ENCODE peak calls at places on chromosomes 12 and 14, in eight cellular contexts. One of them, this sample, is unnamed.

GRCh38 chr12:1670244-1670814 is 20.5 kb upstream of the ADIPOR2 start:
- DNase-seq in activated CD8-positive, alpha-beta memory T cell treated with anti-CD3 and anti-CD28 coated beads for 48 hours: no peak
- DNase-seq in Calu3: peak; percentile 17
- DNase-seq in neural crest cell: no peak
- DNase-seq in AG20443: no peak
- DNase-seq in foreskin fibroblast: no peak
- DNase-seq in stimulated activated CD4-positive, alpha-beta T cell treated with anti-CD3 and anti-CD28 coated beads, TNF-alpha, amount 100 ng/mL, for 4 hours: no peak
- DNase-seq in activated CD4-positive, alpha-beta T cell treated with anti-CD3 and anti-CD28 coated beads, Interleukin-2, amount 50 U/mL, for 48 hours: no peak
- DNase-seq in this sample: no peak

GRCh38 chr14:69464829-69465228 is 19.7 kb upstream of the PLEKHD1 start:
- DNase-seq in activated CD8-positive, alpha-beta memory T cell treated with anti-CD3 and anti-CD28 coated beads for 48 hours: no peak
- DNase-seq in Calu3: peak; percentile 72
- DNase-seq in neural crest cell: no peak
- DNase-seq in AG20443: peak; percentile 82
- DNase-seq in foreskin fibroblast: peak; percentile 15
- DNase-seq in stimulated activated CD4-positive, alpha-beta T cell treated with anti-CD3 and anti-CD28 coated beads, TNF-alpha, amount 100 ng/mL, for 4 hours: no peak
- DNase-seq in activated CD4-positive, alpha-beta T cell treated with anti-CD3 and anti-CD28 coated beads, Interleukin-2, amount 50 U/mL, for 48 hours: no peak
- DNase-seq in this sample: no peak

GRCh38 chr12:31002999-31003398 is 70.7 kb upstream of the DDX11 start:
- DNase-seq in activated CD8-positive, alpha-beta memory T cell treated with anti-CD3 and anti-CD28 coated beads for 48 hours: no peak
- DNase-seq in Calu3: no peak
- DNase-seq in neural crest cell: no peak
- DNase-seq in AG20443: no peak
- DNase-seq in foreskin fibroblast: no peak
- DNase-seq in stimulated activated CD4-positive, alpha-beta T cell treated with anti-CD3 and anti-CD28 coated beads, TNF-alpha, amount 100 ng/mL, for 4 hours: no peak
- DNase-seq in activated CD4-positive, alpha-beta T cell treated with anti-CD3 and anti-CD28 coated beads, Interleukin-2, amount 50 U/mL, for 48 hours: no peak
- DNase-seq in this sample: no peak

GRCh38 chr12:1668833-1669543 is 21.9 kb upstream of the ADIPOR2 start:
- DNase-seq in activated CD8-positive, alpha-beta memory T cell treated with anti-CD3 and anti-CD28 coated beads for 48 hours: no peak
- DNase-seq in Calu3: no peak
- DNase-seq in neural crest cell: no peak
- DNase-seq in AG20443: no peak
- DNase-seq in foreskin fibroblast: no peak
- DNase-seq in stimulated activated CD4-positive, alpha-beta T cell treated with anti-CD3 and anti-CD28 coated beads, TNF-alpha, amount 100 ng/mL, for 4 hours: no peak
- DNase-seq in activated CD4-positive, alpha-beta T cell treated with anti-CD3 and anti-CD28 coated beads, Interleukin-2, amount 50 U/mL, for 48 hours: no peak
- DNase-seq in this sample: no peak

GRCh38 chr12:131132118-131132892 is 178.6 kb downstream of the ADGRD1 start:
- DNase-seq in activated CD8-positive, alpha-beta memory T cell treated with anti-CD3 and anti-CD28 coated beads for 48 hours: peak; percentile 38
- DNase-seq in Calu3: peak; percentile 90
- DNase-seq in neural crest cell: peak; percentile 95
- DNase-seq in AG20443: peak; percentile 81
- DNase-seq in foreskin fibroblast: peak; percentile 20
- DNase-seq in stimulated activated CD4-positive, alpha-beta T cell treated with anti-CD3 and anti-CD28 coated beads, TNF-alpha, amount 100 ng/mL, for 4 hours: peak; percentile 53
- DNase-seq in activated CD4-positive, alpha-beta T cell treated with anti-CD3 and anti-CD28 coated beads, Interleukin-2, amount 50 U/mL, for 48 hours: peak; percentile 85
- DNase-seq in this sample: no peak

GRCh38 chr14:77053046-77053841 is 24.7 kb upstream of the IRF2BPL start:
- DNase-seq in activated CD8-positive, alpha-beta memory T cell treated with anti-CD3 and anti-CD28 coated beads for 48 hours: peak; percentile 57
- DNase-seq in Calu3: peak; percentile 67
- DNase-seq in neural crest cell: peak; percentile 77
- DNase-seq in AG20443: peak; percentile 74
- DNase-seq in foreskin fibroblast: peak; percentile 56
- DNase-seq in stimulated activated CD4-positive, alpha-beta T cell treated with anti-CD3 and anti-CD28 coated beads, TNF-alpha, amount 100 ng/mL, for 4 hours: peak; percentile 65
- DNase-seq in activated CD4-positive, alpha-beta T cell treated with anti-CD3 and anti-CD28 coated beads, Interleukin-2, amount 50 U/mL, for 48 hours: peak; percentile 71
- DNase-seq in this sample: no peak

GRCh38 chr12:104695453-104696148 is 238.9 kb downstream of the CHST11 start:
- DNase-seq in activated CD8-positive, alpha-beta memory T cell treated with anti-CD3 and anti-CD28 coated beads for 48 hours: peak; percentile 67
- DNase-seq in Calu3: no peak
- DNase-seq in neural crest cell: no peak
- DNase-seq in AG20443: peak; percentile 70
- DNase-seq in foreskin fibroblast: peak; percentile 50
- DNase-seq in stimulated activated CD4-positive, alpha-beta T cell treated with anti-CD3 and anti-CD28 coated beads, TNF-alpha, amount 100 ng/mL, for 4 hours: peak; percentile 58
- DNase-seq in activated CD4-positive, alpha-beta T cell treated with anti-CD3 and anti-CD28 coated beads, Interleukin-2, amount 50 U/mL, for 48 hours: peak; percentile 81
- DNase-seq in this sample: no peak

GRCh38 chr12:52873513-52873831 is 24.7 kb upstream of the KRT78 start:
- DNase-seq in activated CD8-positive, alpha-beta memory T cell treated with anti-CD3 and anti-CD28 coated beads for 48 hours: no peak
- DNase-seq in Calu3: no peak
- DNase-seq in neural crest cell: no peak
- DNase-seq in AG20443: no peak
- DNase-seq in foreskin fibroblast: no peak
- DNase-seq in stimulated activated CD4-positive, alpha-beta T cell treated with anti-CD3 and anti-CD28 coated beads, TNF-alpha, amount 100 ng/mL, for 4 hours: no peak
- DNase-seq in activated CD4-positive, alpha-beta T cell treated with anti-CD3 and anti-CD28 coated beads, Interleukin-2, amount 50 U/mL, for 48 hours: no peak
- DNase-seq in this sample: no peak

GRCh38 chr12:26633591-26634210 is 199.3 kb downstream of the ITPR2 start:
- DNase-seq in activated CD8-positive, alpha-beta memory T cell treated with anti-CD3 and anti-CD28 coated beads for 48 hours: no peak
- DNase-seq in Calu3: no peak
- DNase-seq in neural crest cell: no peak
- DNase-seq in AG20443: peak; percentile 60
- DNase-seq in foreskin fibroblast: peak; percentile 77
- DNase-seq in stimulated activated CD4-positive, alpha-beta T cell treated with anti-CD3 and anti-CD28 coated beads, TNF-alpha, amount 100 ng/mL, for 4 hours: no peak
- DNase-seq in activated CD4-positive, alpha-beta T cell treated with anti-CD3 and anti-CD28 coated beads, Interleukin-2, amount 50 U/mL, for 48 hours: no peak
- DNase-seq in this sample: peak; percentile 76

GRCh38 chr12:109963743-109964429 is 32.3 kb downstream of the GIT2 start:
- DNase-seq in activated CD8-positive, alpha-beta memory T cell treated with anti-CD3 and anti-CD28 coated beads for 48 hours: no peak
- DNase-seq in Calu3: no peak
- DNase-seq in neural crest cell: no peak
- DNase-seq in AG20443: peak; percentile 66
- DNase-seq in foreskin fibroblast: peak; percentile 57
- DNase-seq in stimulated activated CD4-positive, alpha-beta T cell treated with anti-CD3 and anti-CD28 coated beads, TNF-alpha, amount 100 ng/mL, for 4 hours: no peak
- DNase-seq in activated CD4-positive, alpha-beta T cell treated with anti-CD3 and anti-CD28 coated beads, Interleukin-2, amount 50 U/mL, for 48 hours: no peak
- DNase-seq in this sample: no peak

GRCh38 chr14:102544745-102545460 is 35.3 kb upstream of the ANKRD9 start:
- DNase-seq in activated CD8-positive, alpha-beta memory T cell treated with anti-CD3 and anti-CD28 coated beads for 48 hours: no peak
- DNase-seq in Calu3: no peak
- DNase-seq in neural crest cell: no peak
- DNase-seq in AG20443: no peak
- DNase-seq in foreskin fibroblast: no peak
- DNase-seq in stimulated activated CD4-positive, alpha-beta T cell treated with anti-CD3 and anti-CD28 coated beads, TNF-alpha, amount 100 ng/mL, for 4 hours: no peak
- DNase-seq in activated CD4-positive, alpha-beta T cell treated with anti-CD3 and anti-CD28 coated beads, Interleukin-2, amount 50 U/mL, for 48 hours: no peak
- DNase-seq in this sample: no peak

GRCh38 chr14:101233016-101233355 is 328.3 kb upstream of the DIO3 start:
- DNase-seq in activated CD8-positive, alpha-beta memory T cell treated with anti-CD3 and anti-CD28 coated beads for 48 hours: no peak
- DNase-seq in Calu3: no peak
- DNase-seq in neural crest cell: no peak
- DNase-seq in AG20443: no peak
- DNase-seq in foreskin fibroblast: no peak
- DNase-seq in stimulated activated CD4-positive, alpha-beta T cell treated with anti-CD3 and anti-CD28 coated beads, TNF-alpha, amount 100 ng/mL, for 4 hours: no peak
- DNase-seq in activated CD4-positive, alpha-beta T cell treated with anti-CD3 and anti-CD28 coated beads, Interleukin-2, amount 50 U/mL, for 48 hours: no peak
- DNase-seq in this sample: no peak

GRCh38 chr12:1607940-1608782 is 13.8 kb upstream of the FBXL14 start:
- DNase-seq in activated CD8-positive, alpha-beta memory T cell treated with anti-CD3 and anti-CD28 coated beads for 48 hours: no peak
- DNase-seq in Calu3: no peak
- DNase-seq in neural crest cell: no peak
- DNase-seq in AG20443: no peak
- DNase-seq in foreskin fibroblast: no peak
- DNase-seq in stimulated activated CD4-positive, alpha-beta T cell treated with anti-CD3 and anti-CD28 coated beads, TNF-alpha, amount 100 ng/mL, for 4 hours: no peak
- DNase-seq in activated CD4-positive, alpha-beta T cell treated with anti-CD3 and anti-CD28 coated beads, Interleukin-2, amount 50 U/mL, for 48 hours: no peak
- DNase-seq in this sample: no peak

GRCh38 chr14:33052899-33053400 is 114.3 kb downstream of the NPAS3 start:
- DNase-seq in activated CD8-positive, alpha-beta memory T cell treated with anti-CD3 and anti-CD28 coated beads for 48 hours: no peak
- DNase-seq in Calu3: no peak
- DNase-seq in neural crest cell: no peak
- DNase-seq in AG20443: no peak
- DNase-seq in foreskin fibroblast: no peak
- DNase-seq in stimulated activated CD4-positive, alpha-beta T cell treated with anti-CD3 and anti-CD28 coated beads, TNF-alpha, amount 100 ng/mL, for 4 hours: no peak
- DNase-seq in activated CD4-positive, alpha-beta T cell treated with anti-CD3 and anti-CD28 coated beads, Interleukin-2, amount 50 U/mL, for 48 hours: no peak
- DNase-seq in this sample: no peak

GRCh38 chr14:88256997-88257755 is 65.9 kb downstream of the KCNK10 start:
- DNase-seq in activated CD8-positive, alpha-beta memory T cell treated with anti-CD3 and anti-CD28 coated beads for 48 hours: no peak
- DNase-seq in Calu3: no peak
- DNase-seq in neural crest cell: no peak
- DNase-seq in AG20443: no peak
- DNase-seq in foreskin fibroblast: no peak
- DNase-seq in stimulated activated CD4-positive, alpha-beta T cell treated with anti-CD3 and anti-CD28 coated beads, TNF-alpha, amount 100 ng/mL, for 4 hours: no peak
- DNase-seq in activated CD4-positive, alpha-beta T cell treated with anti-CD3 and anti-CD28 coated beads, Interleukin-2, amount 50 U/mL, for 48 hours: no peak
- DNase-seq in this sample: no peak

GRCh38 chr12:104220931-104221330 is 5.4 kb downstream of the TXNRD1 start:
- DNase-seq in activated CD8-positive, alpha-beta memory T cell treated with anti-CD3 and anti-CD28 coated beads for 48 hours: no peak
- DNase-seq in Calu3: no peak
- DNase-seq in neural crest cell: no peak
- DNase-seq in AG20443: no peak
- DNase-seq in foreskin fibroblast: no peak
- DNase-seq in stimulated activated CD4-positive, alpha-beta T cell treated with anti-CD3 and anti-CD28 coated beads, TNF-alpha, amount 100 ng/mL, for 4 hours: peak; percentile 19
- DNase-seq in activated CD4-positive, alpha-beta T cell treated with anti-CD3 and anti-CD28 coated beads, Interleukin-2, amount 50 U/mL, for 48 hours: no peak
- DNase-seq in this sample: no peak

GRCh38 chr14:61379639-61380184 is 58.3 kb downstream of the PRKCH start:
- DNase-seq in activated CD8-positive, alpha-beta memory T cell treated with anti-CD3 and anti-CD28 coated beads for 48 hours: no peak
- DNase-seq in Calu3: no peak
- DNase-seq in neural crest cell: no peak
- DNase-seq in AG20443: no peak
- DNase-seq in foreskin fibroblast: no peak
- DNase-seq in stimulated activated CD4-positive, alpha-beta T cell treated with anti-CD3 and anti-CD28 coated beads, TNF-alpha, amount 100 ng/mL, for 4 hours: no peak
- DNase-seq in activated CD4-positive, alpha-beta T cell treated with anti-CD3 and anti-CD28 coated beads, Interleukin-2, amount 50 U/mL, for 48 hours: no peak
- DNase-seq in this sample: no peak

GRCh38 chr14:30673071-30673470 is 51.0 kb downstream of the SCFD1 start:
- DNase-seq in activated CD8-positive, alpha-beta memory T cell treated with anti-CD3 and anti-CD28 coated beads for 48 hours: no peak
- DNase-seq in Calu3: no peak
- DNase-seq in neural crest cell: no peak
- DNase-seq in AG20443: no peak
- DNase-seq in foreskin fibroblast: no peak
- DNase-seq in stimulated activated CD4-positive, alpha-beta T cell treated with anti-CD3 and anti-CD28 coated beads, TNF-alpha, amount 100 ng/mL, for 4 hours: no peak
- DNase-seq in activated CD4-positive, alpha-beta T cell treated with anti-CD3 and anti-CD28 coated beads, Interleukin-2, amount 50 U/mL, for 48 hours: no peak
- DNase-seq in this sample: no peak

GRCh38 chr12:56878010-56878339 is 56.2 kb downstream of the SDR9C7 start:
- DNase-seq in activated CD8-positive, alpha-beta memory T cell treated with anti-CD3 and anti-CD28 coated beads for 48 hours: no peak
- DNase-seq in Calu3: no peak
- DNase-seq in neural crest cell: no peak
- DNase-seq in AG20443: no peak
- DNase-seq in foreskin fibroblast: no peak
- DNase-seq in stimulated activated CD4-positive, alpha-beta T cell treated with anti-CD3 and anti-CD28 coated beads, TNF-alpha, amount 100 ng/mL, for 4 hours: no peak
- DNase-seq in activated CD4-positive, alpha-beta T cell treated with anti-CD3 and anti-CD28 coated beads, Interleukin-2, amount 50 U/mL, for 48 hours: no peak
- DNase-seq in this sample: no peak

GRCh38 chr14:106209745-106210144 is 683.4 kb downstream of the TMEM121 start:
- DNase-seq in activated CD8-positive, alpha-beta memory T cell treated with anti-CD3 and anti-CD28 coated beads for 48 hours: no peak
- DNase-seq in Calu3: no peak
- DNase-seq in neural crest cell: no peak
- DNase-seq in AG20443: no peak
- DNase-seq in foreskin fibroblast: no peak
- DNase-seq in stimulated activated CD4-positive, alpha-beta T cell treated with anti-CD3 and anti-CD28 coated beads, TNF-alpha, amount 100 ng/mL, for 4 hours: no peak
- DNase-seq in activated CD4-positive, alpha-beta T cell treated with anti-CD3 and anti-CD28 coated beads, Interleukin-2, amount 50 U/mL, for 48 hours: no peak
- DNase-seq in this sample: no peak

GRCh38 chr14:100778951-100779690 is 46.8 kb upstream of the MEG3 start:
- DNase-seq in activated CD8-positive, alpha-beta memory T cell treated with anti-CD3 and anti-CD28 coated beads for 48 hours: no peak
- DNase-seq in Calu3: no peak
- DNase-seq in neural crest cell: no peak
- DNase-seq in AG20443: peak; percentile 43
- DNase-seq in foreskin fibroblast: no peak
- DNase-seq in stimulated activated CD4-positive, alpha-beta T cell treated with anti-CD3 and anti-CD28 coated beads, TNF-alpha, amount 100 ng/mL, for 4 hours: no peak
- DNase-seq in activated CD4-positive, alpha-beta T cell treated with anti-CD3 and anti-CD28 coated beads, Interleukin-2, amount 50 U/mL, for 48 hours: no peak
- DNase-seq in this sample: no peak

GRCh38 chr12:99253068-99253467 is 394.5 kb upstream of the GARIN6 start:
- DNase-seq in activated CD8-positive, alpha-beta memory T cell treated with anti-CD3 and anti-CD28 coated beads for 48 hours: no peak
- DNase-seq in Calu3: peak; percentile 5
- DNase-seq in neural crest cell: no peak
- DNase-seq in AG20443: no peak
- DNase-seq in foreskin fibroblast: no peak
- DNase-seq in stimulated activated CD4-positive, alpha-beta T cell treated with anti-CD3 and anti-CD28 coated beads, TNF-alpha, amount 100 ng/mL, for 4 hours: no peak
- DNase-seq in activated CD4-positive, alpha-beta T cell treated with anti-CD3 and anti-CD28 coated beads, Interleukin-2, amount 50 U/mL, for 48 hours: no peak
- DNase-seq in this sample: no peak

GRCh38 chr12:73950506-73950905 is 587.1 kb upstream of the ATXN7L3B start:
- DNase-seq in activated CD8-positive, alpha-beta memory T cell treated with anti-CD3 and anti-CD28 coated beads for 48 hours: no peak
- DNase-seq in Calu3: no peak
- DNase-seq in neural crest cell: no peak
- DNase-seq in AG20443: no peak
- DNase-seq in foreskin fibroblast: no peak
- DNase-seq in stimulated activated CD4-positive, alpha-beta T cell treated with anti-CD3 and anti-CD28 coated beads, TNF-alpha, amount 100 ng/mL, for 4 hours: no peak
- DNase-seq in activated CD4-positive, alpha-beta T cell treated with anti-CD3 and anti-CD28 coated beads, Interleukin-2, amount 50 U/mL, for 48 hours: no peak
- DNase-seq in this sample: peak; percentile 8

GRCh38 chr12:98579347-98579746 is 14.1 kb upstream of the SLC25A3 start:
- DNase-seq in activated CD8-positive, alpha-beta memory T cell treated with anti-CD3 and anti-CD28 coated beads for 48 hours: no peak
- DNase-seq in Calu3: no peak
- DNase-seq in neural crest cell: no peak
- DNase-seq in AG20443: no peak
- DNase-seq in foreskin fibroblast: no peak
- DNase-seq in stimulated activated CD4-positive, alpha-beta T cell treated with anti-CD3 and anti-CD28 coated beads, TNF-alpha, amount 100 ng/mL, for 4 hours: no peak
- DNase-seq in activated CD4-positive, alpha-beta T cell treated with anti-CD3 and anti-CD28 coated beads, Interleukin-2, amount 50 U/mL, for 48 hours: no peak
- DNase-seq in this sample: no peak

GRCh38 chr12:49098035-49098451 is 3.4 kb upstream of the DHH start:
- DNase-seq in activated CD8-positive, alpha-beta memory T cell treated with anti-CD3 and anti-CD28 coated beads for 48 hours: no peak
- DNase-seq in Calu3: peak; percentile 33
- DNase-seq in neural crest cell: peak; percentile 78
- DNase-seq in AG20443: peak; percentile 69
- DNase-seq in foreskin fibroblast: no peak
- DNase-seq in stimulated activated CD4-positive, alpha-beta T cell treated with anti-CD3 and anti-CD28 coated beads, TNF-alpha, amount 100 ng/mL, for 4 hours: peak; percentile 37
- DNase-seq in activated CD4-positive, alpha-beta T cell treated with anti-CD3 and anti-CD28 coated beads, Interleukin-2, amount 50 U/mL, for 48 hours: peak; percentile 74
- DNase-seq in this sample: no peak

GRCh38 chr12:40565029-40565633 is 127.1 kb upstream of the CNTN1 start:
- DNase-seq in activated CD8-positive, alpha-beta memory T cell treated with anti-CD3 and anti-CD28 coated beads for 48 hours: no peak
- DNase-seq in Calu3: no peak
- DNase-seq in neural crest cell: no peak
- DNase-seq in AG20443: no peak
- DNase-seq in foreskin fibroblast: no peak
- DNase-seq in stimulated activated CD4-positive, alpha-beta T cell treated with anti-CD3 and anti-CD28 coated beads, TNF-alpha, amount 100 ng/mL, for 4 hours: no peak
- DNase-seq in activated CD4-positive, alpha-beta T cell treated with anti-CD3 and anti-CD28 coated beads, Interleukin-2, amount 50 U/mL, for 48 hours: no peak
- DNase-seq in this sample: no peak

GRCh38 chr14:59199205-59199604 is 10.7 kb downstream of the DAAM1 start:
- DNase-seq in activated CD8-positive, alpha-beta memory T cell treated with anti-CD3 and anti-CD28 coated beads for 48 hours: no peak
- DNase-seq in Calu3: no peak
- DNase-seq in neural crest cell: no peak
- DNase-seq in AG20443: no peak
- DNase-seq in foreskin fibroblast: no peak
- DNase-seq in stimulated activated CD4-positive, alpha-beta T cell treated with anti-CD3 and anti-CD28 coated beads, TNF-alpha, amount 100 ng/mL, for 4 hours: no peak
- DNase-seq in activated CD4-positive, alpha-beta T cell treated with anti-CD3 and anti-CD28 coated beads, Interleukin-2, amount 50 U/mL, for 48 hours: no peak
- DNase-seq in this sample: no peak

GRCh38 chr12:116276433-116277216 is 868 bp downstream of the MED13L start:
- DNase-seq in activated CD8-positive, alpha-beta memory T cell treated with anti-CD3 and anti-CD28 coated beads for 48 hours: peak; percentile 19
- DNase-seq in Calu3: peak; percentile 76
- DNase-seq in neural crest cell: peak; percentile 55
- DNase-seq in AG20443: peak; percentile 73
- DNase-seq in foreskin fibroblast: peak; percentile 47
- DNase-seq in stimulated activated CD4-positive, alpha-beta T cell treated with anti-CD3 and anti-CD28 coated beads, TNF-alpha, amount 100 ng/mL, for 4 hours: peak; percentile 39
- DNase-seq in activated CD4-positive, alpha-beta T cell treated with anti-CD3 and anti-CD28 coated beads, Interleukin-2, amount 50 U/mL, for 48 hours: peak; percentile 55
- DNase-seq in this sample: peak; percentile 66

GRCh38 chr14:28113311-28113710 is 653.3 kb upstream of the FOXG1 start:
- DNase-seq in activated CD8-positive, alpha-beta memory T cell treated with anti-CD3 and anti-CD28 coated beads for 48 hours: no peak
- DNase-seq in Calu3: no peak
- DNase-seq in neural crest cell: no peak
- DNase-seq in AG20443: no peak
- DNase-seq in foreskin fibroblast: no peak
- DNase-seq in stimulated activated CD4-positive, alpha-beta T cell treated with anti-CD3 and anti-CD28 coated beads, TNF-alpha, amount 100 ng/mL, for 4 hours: no peak
- DNase-seq in activated CD4-positive, alpha-beta T cell treated with anti-CD3 and anti-CD28 coated beads, Interleukin-2, amount 50 U/mL, for 48 hours: no peak
- DNase-seq in this sample: no peak

GRCh38 chr12:54349031-54349430 is 15.3 kb downstream of the GPR84 start:
- DNase-seq in activated CD8-positive, alpha-beta memory T cell treated with anti-CD3 and anti-CD28 coated beads for 48 hours: no peak
- DNase-seq in Calu3: no peak
- DNase-seq in neural crest cell: no peak
- DNase-seq in AG20443: no peak
- DNase-seq in foreskin fibroblast: no peak
- DNase-seq in stimulated activated CD4-positive, alpha-beta T cell treated with anti-CD3 and anti-CD28 coated beads, TNF-alpha, amount 100 ng/mL, for 4 hours: no peak
- DNase-seq in activated CD4-positive, alpha-beta T cell treated with anti-CD3 and anti-CD28 coated beads, Interleukin-2, amount 50 U/mL, for 48 hours: no peak
- DNase-seq in this sample: no peak

GRCh38 chr14:24307575-24308341 is at the start of gene CIDEB:
- DNase-seq in activated CD8-positive, alpha-beta memory T cell treated with anti-CD3 and anti-CD28 coated beads for 48 hours: no peak
- DNase-seq in Calu3: peak; percentile 65
- DNase-seq in neural crest cell: peak; percentile 71
- DNase-seq in AG20443: peak; percentile 82
- DNase-seq in foreskin fibroblast: peak; percentile 42
- DNase-seq in stimulated activated CD4-positive, alpha-beta T cell treated with anti-CD3 and anti-CD28 coated beads, TNF-alpha, amount 100 ng/mL, for 4 hours: no peak
- DNase-seq in activated CD4-positive, alpha-beta T cell treated with anti-CD3 and anti-CD28 coated beads, Interleukin-2, amount 50 U/mL, for 48 hours: peak; percentile 66
- DNase-seq in this sample: no peak

GRCh38 chr12:88782357-88782756 is 202.1 kb upstream of the KITLG start:
- DNase-seq in activated CD8-positive, alpha-beta memory T cell treated with anti-CD3 and anti-CD28 coated beads for 48 hours: no peak
- DNase-seq in Calu3: no peak
- DNase-seq in neural crest cell: no peak
- DNase-seq in AG20443: no peak
- DNase-seq in foreskin fibroblast: peak; percentile 29
- DNase-seq in stimulated activated CD4-positive, alpha-beta T cell treated with anti-CD3 and anti-CD28 coated beads, TNF-alpha, amount 100 ng/mL, for 4 hours: no peak
- DNase-seq in activated CD4-positive, alpha-beta T cell treated with anti-CD3 and anti-CD28 coated beads, Interleukin-2, amount 50 U/mL, for 48 hours: no peak
- DNase-seq in this sample: no peak

GRCh38 chr12:109744991-109745942 is 31.6 kb downstream of the FAM222A start:
- DNase-seq in activated CD8-positive, alpha-beta memory T cell treated with anti-CD3 and anti-CD28 coated beads for 48 hours: no peak
- DNase-seq in Calu3: peak; percentile 57
- DNase-seq in neural crest cell: no peak
- DNase-seq in AG20443: no peak
- DNase-seq in foreskin fibroblast: no peak
- DNase-seq in stimulated activated CD4-positive, alpha-beta T cell treated with anti-CD3 and anti-CD28 coated beads, TNF-alpha, amount 100 ng/mL, for 4 hours: no peak
- DNase-seq in activated CD4-positive, alpha-beta T cell treated with anti-CD3 and anti-CD28 coated beads, Interleukin-2, amount 50 U/mL, for 48 hours: no peak
- DNase-seq in this sample: no peak

GRCh38 chr12:104750061-104750460 is 208.0 kb downstream of the SLC41A2 start:
- DNase-seq in activated CD8-positive, alpha-beta memory T cell treated with anti-CD3 and anti-CD28 coated beads for 48 hours: no peak
- DNase-seq in Calu3: peak; percentile 22
- DNase-seq in neural crest cell: no peak
- DNase-seq in AG20443: peak; percentile 87
- DNase-seq in foreskin fibroblast: peak; percentile 45
- DNase-seq in stimulated activated CD4-positive, alpha-beta T cell treated with anti-CD3 and anti-CD28 coated beads, TNF-alpha, amount 100 ng/mL, for 4 hours: no peak
- DNase-seq in activated CD4-positive, alpha-beta T cell treated with anti-CD3 and anti-CD28 coated beads, Interleukin-2, amount 50 U/mL, for 48 hours: no peak
- DNase-seq in this sample: no peak